ENCODE peak calls at places on chromosomes 11 and 22, in five cellular contexts. W, Y, P, F and D are unnamed samples.

GRCh38 chr11:98365185-98365584 is 655.6 kb upstream of the CNTN5 start:
- DNase-seq in W (no peak), P (no peak), Y (no peak), F (no peak), D (no peak)

GRCh38 chr11:125379565-125380343 is 116.3 kb downstream of the FEZ1 start:
- DNase-seq in P (no peak), Y (no peak), W (no peak), F (no peak), D (no peak)

GRCh38 chr11:106246495-106246894 is 169.0 kb downstream of the AASDHPPT start:
- DNase-seq in W (no peak), P (no peak), Y (no peak), F (no peak), D (no peak)

GRCh38 chr11:131295986-131296385 is 74.4 kb upstream of the NTM start:
- DNase-seq in Y (no peak), F (peak; percentile 23), W (no peak), P (no peak), D (no peak)

GRCh38 chr22:38882480-38882879 is 10.5 kb upstream of the CBX6 start:
- DNase-seq in W (no peak), F (no peak), P (no peak), Y (no peak), D (no peak)

GRCh38 chr11:69825941-69826340 is 6.7 kb upstream of the FGF3 start:
- DNase-seq in F (no peak), Y (no peak), P (no peak), W (no peak), D (no peak)

GRCh38 chr11:70913715-70914231 is 338.6 kb downstream of the SHANK2 start:
- DNase-seq in W (no peak), F (no peak), Y (no peak), P (peak; percentile 96), D (no peak)

GRCh38 chr11:59728913-59729312 is 15.3 kb upstream of the OR10V1 start:
- DNase-seq in Y (peak; percentile 35), W (peak; percentile 63), F (no peak), P (no peak), D (no peak)

GRCh38 chr22:19719055-19719482 is 4.3 kb upstream of the GP1BB start:
- DNase-seq in W (peak; percentile 73), P (no peak), Y (no peak), F (no peak), D (no peak)

GRCh38 chr22:35219012-35219411 is 38.3 kb upstream of the HMGXB4 start:
- DNase-seq in F (no peak), Y (peak; percentile 93), W (no peak), P (no peak), D (no peak)

GRCh38 chr11:14454861-14455632 is 44.6 kb downstream of the COPB1 start:
- DNase-seq in W (peak; percentile 22), F (no peak), Y (peak; percentile 31), P (no peak), D (no peak)

GRCh38 chr11:43985386-43985752 is 42.9 kb downstream of the C11orf96 start:
- DNase-seq in W (no peak), F (no peak), P (no peak), Y (no peak), D (no peak)

GRCh38 chr22:23082534-23083314 is 12.4 kb downstream of the GNAZ start:
- DNase-seq in F (no peak), P (no peak), Y (no peak), W (no peak), D (no peak)

GRCh38 chr11:8092587-8093424 is 11.8 kb downstream of the TUB start:
- DNase-seq in F (no peak), P (peak; percentile 11), W (peak; percentile 51), Y (peak; percentile 64), D (no peak)

GRCh38 chr11:10407749-10408472 is 47.2 kb upstream of the AMPD3 start:
- DNase-seq in F (no peak), P (no peak), Y (no peak), W (no peak), D (no peak)

GRCh38 chr22:35837328-35837727 is 119.7 kb downstream of the APOL5 start:
- DNase-seq in P (no peak), W (no peak), Y (no peak), F (no peak), D (no peak)

GRCh38 chr11:114258696-114259095 is 37.5 kb upstream of the NNMT start:
- DNase-seq in W (peak; percentile 73), Y (no peak), F (no peak), P (no peak), D (no peak)

GRCh38 chr11:3857628-3858027 is 2.2 kb downstream of the STIM1 start:
- DNase-seq in F (no peak), W (peak; percentile 29), Y (no peak), P (no peak), D (no peak)

GRCh38 chr11:47466701-47467250 is 17.8 kb upstream of the RAPSN start:
- DNase-seq in F (peak; percentile 71), W (no peak), Y (peak; percentile 18), P (no peak), D (no peak)

GRCh38 chr11:44556735-44557409 is 8.6 kb upstream of the CD82 start:
- DNase-seq in P (peak; percentile 4), W (peak; percentile 67), Y (peak; percentile 56), F (peak; percentile 61), D (no peak)

GRCh38 chr11:126465573-126466287 is 110.2 kb downstream of the ST3GAL4 start:
- DNase-seq in F (no peak), P (peak; percentile 75), W (no peak), Y (peak; percentile 41), D (no peak)

GRCh38 chr11:117498791-117499190 is 171.1 kb downstream of the CEP164 start:
- DNase-seq in P (peak; percentile 91), W (no peak), F (no peak), Y (no peak), D (no peak)

GRCh38 chr11:60995798-60996197 is 24.3 kb downstream of the CD6 start:
- DNase-seq in P (no peak), Y (no peak), W (no peak), F (no peak), D (no peak)

GRCh38 chr11:6095798-6096197 is 11.7 kb upstream of the OR56B4 start:
- DNase-seq in W (no peak), F (no peak), P (no peak), Y (no peak), D (no peak)

GRCh38 chr11:122578168-122578825 is 77.2 kb upstream of the UBASH3B start:
- DNase-seq in F (no peak), W (peak; percentile 51), Y (peak; percentile 17), P (no peak), D (no peak)

GRCh38 chr11:587978-588380 is 11.7 kb downstream of the PHRF1 start:
- DNase-seq in F (no peak), P (no peak), W (peak; percentile 93), Y (peak; percentile 48), D (no peak)

GRCh38 chr11:45021692-45022130 is 71.0 kb upstream of the TP53I11 start:
- DNase-seq in W (peak; percentile 69), P (no peak), Y (peak; percentile 52), F (no peak), D (no peak)

GRCh38 chr11:70745451-70745850 is 347.1 kb downstream of the CTTN start:
- DNase-seq in W (no peak), F (no peak), Y (no peak), P (no peak), D (no peak)

GRCh38 chr11:531826-532511 is 3.4 kb downstream of the HRAS start:
- DNase-seq in W (no peak), Y (no peak), P (no peak), F (no peak), D (no peak)

GRCh38 chr22:35440129-35440528 is 40.2 kb downstream of the MCM5 start:
- DNase-seq in W (no peak), F (no peak), P (no peak), Y (no peak), D (no peak)

GRCh38 chr11:117684731-117685130 is 112.3 kb downstream of the DSCAML1 start:
- DNase-seq in W (no peak), P (no peak), F (no peak), Y (no peak), D (no peak)

GRCh38 chr11:100910808-100911207 is 218.8 kb downstream of the PGR start:
- DNase-seq in W (no peak), F (no peak), P (no peak), Y (no peak), D (no peak)

GRCh38 chr22:47260551-47260950 is 498.1 kb downstream of the TBC1D22A start:
- DNase-seq in W (no peak), Y (no peak), P (peak; percentile 30), F (no peak), D (no peak)

GRCh38 chr11:64842851-64843841 is 1.3 kb downstream of the CDC42BPG start:
- DNase-seq in Y (no peak), W (no peak), P (no peak), F (no peak), D (no peak)

GRCh38 chr11:94884322-94884721 is 89.0 kb downstream of the CWC15 start:
- DNase-seq in P (no peak), Y (no peak), F (no peak), W (no peak), D (no peak)

GRCh38 chr11:12841946-12842630 is 167.0 kb upstream of the RASSF10 start:
- DNase-seq in F (no peak), W (peak; percentile 22), P (peak; percentile 32), Y (peak; percentile 58), D (no peak)

GRCh38 chr22:48089601-48090331 is 1327.3 kb downstream of the TBC1D22A start:
- DNase-seq in W (peak; percentile 23), F (no peak), P (no peak), Y (peak; percentile 73), D (no peak)